ENCODE peak calls at places on chromosome 3, in nine cellular contexts. L, I, M, U, N, W, H, E and G are unnamed samples.

GRCh38 chr3:65894679-65895078 is 144.0 kb downstream of the MAGI1 start:
- DNase-seq in L (no peak), H (no peak), N (no peak), I (no peak), U (no peak), M (no peak), E (no peak), W (no peak), G (no peak)

GRCh38 chr3:39361252-39361927 is 21.8 kb upstream of the SLC25A38 start:
- DNase-seq in N (no peak), U (no peak), E (no peak), I (no peak), L (no peak), W (no peak), M (no peak), H (no peak), G (no peak)

GRCh38 chr3:43473228-43473627 is 148.6 kb downstream of the ANO10 start:
- DNase-seq in M (no peak), L (no peak), W (no peak), I (no peak), H (no peak), U (no peak), N (no peak), E (no peak), G (no peak)

GRCh38 chr3:102514241-102514640 is 79.4 kb downstream of the ZPLD1 start:
- DNase-seq in I (no peak), E (no peak), M (no peak), L (no peak), N (no peak), H (no peak), W (no peak), U (no peak), G (no peak)

GRCh38 chr3:14761121-14761672 is 57.6 kb upstream of the FGD5 start:
- DNase-seq in H (no peak), N (no peak), W (no peak), E (no peak), M (no peak), I (no peak), U (no peak), L (no peak), G (no peak)

GRCh38 chr3:43163895-43164493 is 58.1 kb upstream of the POMGNT2 start:
- DNase-seq in N (no peak), M (no peak), I (peak), H (no peak), L (no peak), E (no peak), W (no peak), U (no peak), G (no peak)

GRCh38 chr3:11803977-11804903 is 42.4 kb downstream of the TAMM41 start:
- DNase-seq in I (peak), N (peak), W (no peak), M (peak), H (peak), E (no peak), U (no peak), L (peak), G (no peak)

GRCh38 chr3:165638066-165638465 is 199.2 kb downstream of the BCHE start:
- DNase-seq in N (no peak), L (no peak), W (no peak), U (no peak), E (no peak), I (no peak), H (no peak), M (no peak), G (no peak)

GRCh38 chr3:172658344-172659245 is 52.3 kb downstream of the NCEH1 start:
- DNase-seq in N (peak), E (no peak), U (no peak), M (no peak), H (peak), L (no peak), W (peak), I (no peak), G (no peak)

GRCh38 chr3:63872135-63872924 is 8.7 kb downstream of the ATXN7 start:
- DNase-seq in M (no peak), N (no peak), W (no peak), L (no peak), I (no peak), E (no peak), U (no peak), H (peak), G (no peak)

GRCh38 chr3:177468816-177469590 is 271.7 kb upstream of the TBL1XR1 start:
- DNase-seq in W (no peak), I (no peak), H (no peak), M (no peak), N (no peak), E (no peak), L (no peak), U (no peak), G (no peak)

GRCh38 chr3:20105513-20106280 is 65.5 kb downstream of the KAT2B start:
- DNase-seq in I (no peak), W (no peak), H (no peak), L (no peak), N (no peak), E (no peak), M (no peak), U (no peak), G (no peak)

GRCh38 chr3:63228677-63229076 is 49.4 kb upstream of the SYNPR start:
- DNase-seq in U (no peak), H (peak), L (no peak), I (no peak), N (peak), E (no peak), W (no peak), M (no peak), G (no peak)

GRCh38 chr3:65550137-65550536 is 488.6 kb downstream of the MAGI1 start:
- DNase-seq in H (no peak), I (no peak), U (no peak), L (no peak), M (no peak), W (no peak), N (no peak), E (no peak), G (no peak)

GRCh38 chr3:37607604-37608003 is 254.1 kb upstream of the CTDSPL start:
- DNase-seq in U (no peak), M (no peak), L (no peak), H (no peak), I (no peak), E (no peak), W (no peak), N (no peak), G (no peak)

GRCh38 chr3:186724911-186725310 is 7.8 kb downstream of the KNG1 start:
- DNase-seq in L (no peak), M (no peak), U (no peak), I (no peak), W (no peak), E (no peak), H (no peak), N (no peak), G (no peak)

GRCh38 chr3:67305160-67305559 is 307.1 kb downstream of the KBTBD8 start:
- DNase-seq in I (no peak), H (no peak), W (no peak), M (no peak), L (no peak), E (no peak), N (no peak), U (no peak), G (no peak)

GRCh38 chr3:171963546-171963945 is 75.8 kb upstream of the FNDC3B start:
- DNase-seq in I (no peak), E (no peak), W (no peak), H (no peak), M (no peak), U (no peak), L (no peak), N (no peak), G (no peak)

GRCh38 chr3:5063724-5064123 is 58.4 kb upstream of the ARL8B start:
- DNase-seq in H (no peak), M (no peak), E (no peak), I (no peak), L (no peak), N (no peak), W (no peak), U (peak), G (no peak)

GRCh38 chr3:89049119-89049518 is 58.3 kb upstream of the EPHA3 start:
- DNase-seq in N (no peak), H (no peak), E (no peak), W (no peak), M (no peak), L (no peak), I (no peak), U (no peak), G (no peak)

GRCh38 chr3:44920081-44920480 is 45.7 kb downstream of the TGM4 start:
- DNase-seq in W (no peak), L (no peak), M (no peak), E (no peak), I (no peak), U (no peak), H (no peak), N (peak), G (no peak)

GRCh38 chr3:89227218-89227617 is 119.8 kb downstream of the EPHA3 start:
- DNase-seq in N (no peak), I (no peak), M (no peak), W (no peak), L (no peak), E (no peak), U (no peak), H (no peak), G (no peak)

GRCh38 chr3:48694610-48695051 is 8.9 kb upstream of the NCKIPSD start:
- DNase-seq in W (peak), N (peak), I (peak), E (peak), M (peak), L (no peak), U (peak), H (peak), G (no peak)

GRCh38 chr3:165382672-165383071 is 186.5 kb upstream of the SLITRK3 start:
- DNase-seq in W (no peak), M (no peak), U (no peak), N (no peak), L (no peak), E (no peak), H (no peak), I (no peak), G (no peak)

GRCh38 chr3:36868614-36869436 is 76.0 kb downstream of the TRANK1 start:
- DNase-seq in U (no peak), N (peak), H (peak), L (no peak), M (peak), I (peak), E (no peak), W (no peak), G (no peak)

GRCh38 chr3:45277636-45278035 is 51.5 kb upstream of the TMEM158 start:
- DNase-seq in I (no peak), N (no peak), H (no peak), U (no peak), L (no peak), M (no peak), W (no peak), E (no peak), G (no peak)

GRCh38 chr3:61578667-61579367 is 17.4 kb downstream of the PTPRG start:
- DNase-seq in M (no peak), U (no peak), N (no peak), I (no peak), H (no peak), E (no peak), L (no peak), W (no peak), G (no peak)

GRCh38 chr3:124625084-124625483 is 105.2 kb upstream of the UMPS start:
- DNase-seq in I (no peak), N (no peak), W (no peak), U (no peak), M (no peak), L (no peak), E (no peak), H (no peak), G (no peak)

GRCh38 chr3:114223146-114223545 is 14.2 kb downstream of the ZNF80 start:
- DNase-seq in I (no peak), W (no peak), L (no peak), E (no peak), U (no peak), M (no peak), N (no peak), H (no peak), G (no peak)

GRCh38 chr3:197154-197855 is 742 bp downstream of the CHL1 start:
- DNase-seq in H (no peak), M (no peak), N (peak), E (peak), I (peak), L (no peak), U (peak), W (peak), G (no peak)

GRCh38 chr3:16529264-16529663 is 15.8 kb upstream of the RFTN1 start:
- DNase-seq in U (no peak), W (no peak), N (no peak), M (no peak), I (no peak), H (no peak), E (no peak), L (no peak), G (peak)

GRCh38 chr3:52532517-52532837 is 1.2 kb downstream of the NT5DC2 start:
- DNase-seq in H (no peak), M (peak), E (no peak), I (peak), W (no peak), N (no peak), U (peak), L (no peak), G (no peak)
- TF ChIP-seq POLR2A in H (no peak), M (no peak), E (no peak), I (no peak), W (no peak), N (no peak), U (no peak), L (no peak), G (no peak)

GRCh38 chr3:152505926-152506325 is 237.2 kb downstream of the MBNL1 start:
- DNase-seq in M (no peak), N (no peak), L (no peak), H (no peak), E (no peak), W (no peak), U (no peak), I (no peak), G (no peak)
- TF ChIP-seq POLR2A in M (no peak), N (no peak), L (no peak), H (no peak), E (no peak), W (no peak), U (no peak), I (no peak), G (no peak)

GRCh38 chr3:129794319-129795201 is 99.0 kb downstream of the TMCC1 start:
- DNase-seq in W (peak), L (no peak), N (peak), H (peak), I (peak), M (peak), U (peak), E (no peak), G (no peak)
- TF ChIP-seq POLR2A in W (no peak), L (no peak), N (no peak), H (no peak), I (no peak), M (no peak), U (no peak), E (no peak), G (no peak)

GRCh38 chr3:53478166-53478830 is 16.1 kb upstream of the CACNA1D start:
- DNase-seq in L (no peak), W (no peak), E (no peak), U (no peak), H (no peak), I (peak), M (no peak), N (peak), G (no peak)
- TF ChIP-seq POLR2A in L (no peak), W (no peak), E (no peak), U (no peak), H (no peak), I (no peak), M (no peak), N (no peak), G (no peak)

GRCh38 chr3:188948658-188949400 is 222.9 kb upstream of the TPRG1 start:
- DNase-seq in H (peak), N (peak), L (no peak), W (no peak), M (peak), I (no peak), E (no peak), U (peak), G (no peak)

GRCh38 chr3:188947401-188947982 is 224.3 kb upstream of the TPRG1 start:
- DNase-seq in L (no peak), H (peak), N (peak), I (peak), W (peak), E (peak), M (peak), U (peak), G (no peak)

GRCh38 chr3:188946837-188947236 is 224.9 kb upstream of the TPRG1 start:
- DNase-seq in W (no peak), L (no peak), U (no peak), H (no peak), N (no peak), M (no peak), I (no peak), E (no peak), G (no peak)

GRCh38 chr3:188946351-188946750 is 225.4 kb upstream of the TPRG1 start:
- DNase-seq in W (no peak), L (no peak), E (no peak), I (no peak), U (no peak), H (no peak), N (no peak), M (no peak), G (no peak)

DNA sequence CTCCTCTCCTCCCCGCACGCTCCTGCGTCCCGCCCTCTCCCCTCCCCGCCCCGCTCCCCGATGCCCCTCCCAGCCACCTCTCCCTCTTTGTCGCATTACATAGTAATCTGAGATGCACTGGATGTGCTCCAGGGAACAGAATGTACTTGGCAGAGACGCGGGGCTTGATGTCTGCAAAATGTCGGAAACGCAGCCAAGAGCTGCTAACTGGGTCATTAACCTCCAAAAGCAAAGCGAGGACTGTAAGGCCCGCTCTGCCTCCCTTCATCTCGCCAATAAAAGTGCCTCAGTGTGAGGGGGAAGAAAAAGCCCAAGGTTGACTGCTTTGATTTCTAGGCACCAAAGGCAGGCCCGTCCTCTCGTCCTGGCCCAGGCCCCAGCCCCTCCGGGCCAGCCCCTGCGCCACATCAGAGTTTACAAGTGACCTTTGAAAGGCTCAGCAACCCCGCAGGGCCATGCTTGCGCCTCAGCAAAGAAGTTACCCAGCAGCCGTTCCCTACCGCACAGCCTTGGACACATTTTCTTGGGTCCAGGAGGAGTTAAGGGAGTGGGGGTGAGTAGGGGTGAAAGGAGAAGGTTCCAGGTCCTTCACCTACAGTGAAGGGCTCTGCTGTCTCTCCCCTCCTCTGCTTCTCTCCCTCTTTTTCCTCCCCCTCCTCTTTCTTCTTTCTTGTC is 223.7 kb upstream of the TPRG1 start:
- DNase-seq in W (peak), H (peak), E (peak), I (peak), U (peak), M (peak), L (peak), N (peak), G (peak)
- TF ChIP-seq POLR2A in W (peak), H (peak), E (no peak), I (no peak), U (no peak), M (no peak), L (peak), N (no peak), G (no peak)

DNA sequence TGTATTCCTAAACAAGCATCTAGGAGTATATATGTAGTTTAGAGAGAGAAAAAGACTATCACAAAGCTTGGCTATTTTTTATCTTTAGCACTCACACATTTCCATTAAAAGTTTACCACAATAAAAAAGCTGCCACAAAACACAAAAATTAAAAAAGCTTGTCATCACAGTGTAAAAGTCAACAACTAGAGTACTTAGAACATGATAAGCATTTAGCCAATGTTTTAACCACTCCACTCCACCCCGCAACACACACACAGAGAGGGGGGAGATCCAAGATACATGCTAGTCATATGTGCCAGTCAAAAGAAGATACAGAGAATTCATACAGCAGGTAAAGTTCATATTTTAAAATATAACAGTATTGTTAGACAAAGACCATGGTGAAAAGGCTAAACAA is 79.7 kb downstream of the STAG1 start:
- DNase-seq in W (no peak), E (no peak), H (no peak), M (no peak), L (no peak), I (no peak), U (no peak), N (no peak), G (no peak)
- TF ChIP-seq POLR2A in W (no peak), E (no peak), H (no peak), M (no peak), L (no peak), I (no peak), U (no peak), N (no peak), G (no peak)

GRCh38 chr3:49929333-49930240 is at the start of gene MON1A:
- DNase-seq in M (peak), I (peak), N (peak), L (peak), E (peak), U (peak), W (peak), H (peak), G (peak)
- TF ChIP-seq POLR2A in M (no peak), I (peak), N (peak), L (peak), E (peak), U (peak), W (peak), H (no peak), G (no peak)

DNA sequence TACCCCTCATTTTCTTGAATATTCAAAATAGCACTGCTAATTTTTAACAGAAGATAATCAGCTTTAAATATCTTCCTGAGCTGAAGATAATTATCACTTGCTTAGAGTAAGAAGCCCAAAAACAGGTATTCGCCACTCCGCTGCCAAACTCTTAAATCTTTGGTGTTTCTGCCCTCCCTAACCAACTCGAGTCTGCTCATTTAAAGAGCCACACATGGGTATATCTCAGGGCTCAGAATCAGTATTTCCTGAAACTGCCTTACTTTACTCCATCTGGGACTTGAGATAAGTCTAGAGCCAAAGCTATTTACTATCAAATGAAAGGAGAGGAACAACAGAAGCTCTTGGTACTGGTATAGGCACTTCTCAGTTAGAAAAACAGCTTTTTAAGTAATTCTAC is 10.8 kb downstream of the PDCD10 start:
- DNase-seq in H (no peak), W (no peak), M (no peak), E (no peak), N (no peak), L (no peak), I (no peak), U (no peak), G (no peak)
- TF ChIP-seq POLR2A in H (no peak), W (no peak), M (no peak), E (no peak), N (no peak), L (no peak), I (no peak), U (no peak), G (no peak)

GRCh38 chr3:99544819-99545281 is 93.5 kb upstream of the COL8A1 start:
- DNase-seq in M (peak), U (no peak), I (no peak), H (no peak), E (no peak), N (peak), L (no peak), W (peak), G (no peak)

GRCh38 chr3:99537416-99537815 is 101.0 kb upstream of the COL8A1 start:
- DNase-seq in W (no peak), U (no peak), L (no peak), E (no peak), M (no peak), H (no peak), N (no peak), I (no peak), G (no peak)

GRCh38 chr3:99543796-99544195 is 94.6 kb upstream of the COL8A1 start:
- DNase-seq in I (no peak), L (no peak), U (no peak), M (no peak), W (no peak), N (no peak), H (no peak), E (no peak), G (no peak)

GRCh38 chr3:99545941-99546580 is 92.3 kb upstream of the COL8A1 start:
- DNase-seq in M (no peak), H (no peak), N (no peak), U (no peak), L (no peak), I (no peak), W (no peak), E (no peak), G (no peak)

GRCh38 chr3:99542771-99543518 is 95.4 kb upstream of the COL8A1 start:
- DNase-seq in H (no peak), M (no peak), U (no peak), L (no peak), I (no peak), E (no peak), W (no peak), N (no peak), G (no peak)
- TF ChIP-seq POLR2A in H (no peak), M (no peak), U (no peak), L (no peak), I (no peak), E (no peak), W (no peak), N (no peak), G (no peak)